ENCODE peak calls at places on chromosomes 5 and 9, in ten cellular contexts. S is NCI-H460; V is activated T-helper 1 cell treated with anti-CD3 and anti-CD28 coated beads, Interleukin-2, amount 50 U/mL, for 16 hours; U is GM23248; P is glutamatergic neuron; D is choroid plexus epithelial cell; Q is body of pancreas; R is anterior cingulate cortex; T is HuH-7; N is endothelial cell. H is an unnamed sample.

GRCh38 chr9:124198948-124199347 is 58.8 kb upstream of the NEK6 start:
- DNase-seq in U (no peak), R (no peak), N (no peak), P (no peak), Q (no peak), V (no peak), S (no peak), T (no peak), D (no peak), H (no peak)

GRCh38 chr5:167489202-167489601 is 802.2 kb upstream of the WWC1 start:
- DNase-seq in R (no peak), U (peak), Q (no peak), D (peak), N (no peak), T (no peak), P (no peak), S (no peak), V (no peak), H (no peak)

GRCh38 chr5:73312872-73313510 is 135.6 kb downstream of the FOXD1 start:
- DNase-seq in P (no peak), Q (no peak), D (no peak), U (peak), R (no peak), T (no peak), S (no peak), N (no peak), V (no peak), H (no peak)

GRCh38 chr9:71121275-71122168 is at the start of gene TRPM3:
- DNase-seq in V (no peak), Q (no peak), U (no peak), N (no peak), R (no peak), P (peak), T (no peak), S (no peak), D (no peak), H (no peak)

GRCh38 chr5:72779520-72779919 is 36.9 kb upstream of the TNPO1 start:
- DNase-seq in T (no peak), U (no peak), Q (no peak), S (no peak), V (no peak), P (no peak), D (no peak), R (no peak), N (no peak), H (no peak)

GRCh38 chr5:173204185-173204979 is 30.6 kb downstream of the NKX2-5 start:
- DNase-seq in R (no peak), P (no peak), N (no peak), V (no peak), D (peak), Q (peak), S (peak), U (peak), T (no peak), H (peak)

GRCh38 chr5:125484272-125485002 is 738.0 kb upstream of the ZNF608 start:
- DNase-seq in V (no peak), Q (peak), P (no peak), R (peak), S (peak), T (peak), U (peak), N (no peak), D (peak), H (peak)

GRCh38 chr9:21682981-21683380 is 119.5 kb upstream of the MTAP start:
- DNase-seq in Q (no peak), P (no peak), R (no peak), N (no peak), T (no peak), U (peak), S (no peak), V (no peak), D (peak), H (no peak)

GRCh38 chr9:112021742-112022141 is 125.1 kb downstream of the UGCG start:
- DNase-seq in Q (no peak), D (no peak), V (no peak), S (no peak), R (no peak), T (no peak), P (no peak), N (no peak), U (no peak), H (no peak)

GRCh38 chr9:73116030-73116429 is 35.6 kb upstream of the ANXA1 start:
- DNase-seq in N (no peak), D (peak), V (no peak), Q (no peak), T (no peak), R (no peak), S (no peak), U (peak), P (no peak), H (peak)

GRCh38 chr9:20611751-20612287 is 10.5 kb downstream of the MLLT3 start:
- DNase-seq in V (no peak), P (no peak), S (peak), D (peak), U (peak), R (no peak), N (no peak), T (no peak), Q (no peak), H (peak)

GRCh38 chr9:133204993-133205336 is 4.1 kb downstream of the OBP2B start:
- DNase-seq in V (no peak), T (no peak), R (no peak), N (no peak), P (no peak), U (no peak), Q (no peak), D (no peak), S (no peak), H (no peak)

GRCh38 chr9:99859395-99859980 is 37.8 kb downstream of the NR4A3 start:
- DNase-seq in P (no peak), D (no peak), T (no peak), R (no peak), Q (no peak), S (no peak), U (peak), V (no peak), N (no peak), H (no peak)

GRCh38 chr9:72871685-72872084 is 81.2 kb downstream of the ALDH1A1 start:
- DNase-seq in P (no peak), N (no peak), T (no peak), Q (no peak), R (no peak), U (peak), S (peak), V (no peak), D (peak), H (peak)

GRCh38 chr5:175752826-175753535 is 95.1 kb downstream of the HRH2 start:
- DNase-seq in S (no peak), N (no peak), U (no peak), Q (no peak), D (no peak), R (no peak), T (no peak), P (no peak), V (no peak), H (no peak)

GRCh38 chr9:24936117-24936516 is 390.4 kb upstream of the IZUMO3 start:
- DNase-seq in P (no peak), R (no peak), N (no peak), T (no peak), D (no peak), S (no peak), Q (no peak), V (no peak), U (no peak), H (no peak)

GRCh38 chr5:142779163-142779562 is 9.0 kb downstream of the ARHGAP26 start:
- DNase-seq in S (no peak), D (peak), T (no peak), V (no peak), P (no peak), N (peak), R (no peak), U (peak), Q (no peak), H (peak)

GRCh38 chr5:146461319-146461718 is 14.2 kb downstream of the TCERG1 start:
- DNase-seq in T (no peak), P (no peak), V (no peak), Q (no peak), R (no peak), D (peak), N (no peak), U (peak), S (no peak), H (peak)

GRCh38 chr9:136310273-136311030 is 6.6 kb upstream of the CCDC187 start:
- DNase-seq in V (no peak), N (no peak), U (no peak), R (no peak), D (no peak), T (no peak), P (peak), S (no peak), Q (peak), H (no peak)

GRCh38 chr9:6147847-6148246 is 67.8 kb upstream of the IL33 start:
- DNase-seq in U (no peak), T (no peak), D (peak), S (no peak), P (no peak), R (no peak), Q (no peak), V (no peak), N (no peak), H (no peak)

GRCh38 chr9:4684820-4685219 is 5.5 kb downstream of the CDC37L1 start:
- DNase-seq in S (no peak), R (no peak), V (no peak), D (no peak), U (no peak), P (no peak), Q (no peak), N (no peak), T (no peak), H (no peak)

GRCh38 chr9:34025062-34025461 is 23.6 kb downstream of the UBAP2 start:
- DNase-seq in T (no peak), Q (no peak), R (no peak), P (no peak), N (no peak), U (peak), V (no peak), D (peak), S (no peak), H (no peak)

GRCh38 chr5:33146916-33147315 is 293.8 kb upstream of the TARS1 start:
- DNase-seq in V (no peak), Q (no peak), P (no peak), N (no peak), U (peak), S (no peak), D (no peak), R (no peak), T (no peak), H (peak)

GRCh38 chr5:132334812-132335211 is 34.7 kb upstream of the SLC22A5 start:
- DNase-seq in D (no peak), Q (no peak), S (no peak), T (no peak), P (no peak), U (no peak), R (no peak), V (no peak), N (no peak), H (no peak)

GRCh38 chr5:151270599-151270998 is 17.6 kb downstream of the GM2A start:
- DNase-seq in T (no peak), V (no peak), U (peak), D (peak), N (no peak), R (no peak), P (no peak), Q (no peak), S (no peak), H (peak)

GRCh38 chr9:107090218-107090617 is 192.9 kb upstream of the RAD23B start:
- DNase-seq in R (no peak), D (no peak), U (no peak), T (no peak), V (no peak), Q (no peak), P (no peak), S (no peak), N (no peak), H (no peak)

GRCh38 chr5:28275931-28276330 is 1237.5 kb upstream of the CDH9 start:
- DNase-seq in R (no peak), T (no peak), U (no peak), Q (no peak), N (no peak), V (no peak), D (no peak), S (no peak), P (no peak), H (no peak)

GRCh38 chr5:122844136-122844915 is 1.1 kb upstream of the SNX24 start:
- DNase-seq in T (no peak), S (no peak), D (peak), P (no peak), V (no peak), N (peak), U (peak), Q (peak), R (no peak), H (peak)

GRCh38 chr9:34328500-34328982 is 527 bp downstream of the KIF24 start:
- DNase-seq in V (no peak), T (peak), D (no peak), S (no peak), P (no peak), N (no peak), R (no peak), Q (no peak), U (no peak), H (no peak)

GRCh38 chr5:126471875-126472537 is 48.8 kb downstream of the GRAMD2B start:
- DNase-seq in R (no peak), D (peak), U (peak), P (no peak), S (no peak), V (no peak), T (no peak), Q (no peak), N (no peak), H (peak)

GRCh38 chr9:71609453-71609840 is 158.9 kb downstream of the CEMIP2 start:
- DNase-seq in P (no peak), S (no peak), V (no peak), R (no peak), D (peak), N (no peak), Q (no peak), U (no peak), T (no peak), H (peak)

GRCh38 chr9:117409321-117409720 is 5.5 kb downstream of the ASTN2 start:
- DNase-seq in R (no peak), S (no peak), V (no peak), Q (no peak), T (no peak), D (no peak), U (no peak), P (no peak), N (no peak), H (no peak)

GRCh38 chr9:752201-752600 is 89.3 kb upstream of the DMRT1 start:
- DNase-seq in Q (no peak), V (no peak), R (no peak), S (no peak), N (no peak), T (no peak), U (peak), P (no peak), D (peak), H (peak)

GRCh38 chr9:107348836-107349235 is 65.8 kb downstream of the RAD23B start:
- DNase-seq in U (no peak), R (no peak), D (no peak), P (no peak), V (no peak), Q (no peak), S (no peak), N (no peak), T (no peak), H (no peak)

GRCh38 chr9:135574331-135574730 is 12.8 kb downstream of the PAEP start:
- DNase-seq in T (no peak), N (no peak), S (no peak), P (no peak), R (no peak), Q (no peak), V (no peak), D (no peak), U (no peak), H (no peak)

GRCh38 chr9:121992571-121993212 is 100.4 kb downstream of the TTLL11 start:
- DNase-seq in P (peak), T (peak), U (peak), S (peak), Q (peak), R (no peak), N (peak), D (peak), V (no peak), H (peak)

H was measured in adipocyte.